ENCODE peak calls at places on chromosome 18, in four cellular contexts. T, Y, L and G are unnamed samples.

GRCh38 chr18:37483221-37483971 is 82.2 kb downstream of the CELF4 start:
- DNase-seq in L (no peak), T (peak), Y (peak), G (no peak)

GRCh38 chr18:11500153-11501122 is 109.0 kb upstream of the SLC35G4 start:
- DNase-seq in L (no peak), Y (no peak), T (peak), G (peak)

GRCh38 chr18:12041561-12041960 is 52.1 kb upstream of the ANKRD62 start:
- DNase-seq in L (no peak), Y (no peak), T (peak), G (peak)

GRCh38 chr18:33051397-33051796 is 278.6 kb upstream of the KLHL14 start:
- DNase-seq in T (peak), Y (no peak), L (no peak), G (no peak)

GRCh38 chr18:35716169-35716831 is 134.8 kb downstream of the GALNT1 start:
- DNase-seq in T (no peak), L (no peak), Y (no peak), G (no peak)

GRCh38 chr18:657311-657997 is at the start of gene TYMS:
- DNase-seq in Y (peak), T (peak), L (peak), G (no peak)

GRCh38 chr18:51514128-51514527 is 316.6 kb upstream of the MEX3C start:
- DNase-seq in L (no peak), Y (no peak), T (no peak), G (no peak)

GRCh38 chr18:49668583-49669290 is 106.9 kb downstream of the LIPG start:
- DNase-seq in L (no peak), T (peak), Y (no peak), G (no peak)

GRCh38 chr18:48896875-48897511 is 53.8 kb downstream of the SMAD7 start:
- DNase-seq in Y (peak), L (peak), T (peak), G (no peak)

GRCh38 chr18:48079885-48080284 is 149.4 kb upstream of the SMAD2 start:
- DNase-seq in Y (no peak), T (no peak), L (no peak), G (no peak)

GRCh38 chr18:68399721-68400120 is 315.2 kb downstream of the TMX3 start:
- DNase-seq in T (peak), L (no peak), Y (no peak), G (no peak)

GRCh38 chr18:79964330-79965118 is at the start of gene HSBP1L1:
- DNase-seq in L (peak), T (peak), Y (peak), G (no peak)

GRCh38 chr18:44594779-44595467 is 85.8 kb upstream of the SETBP1 start:
- DNase-seq in L (no peak), T (peak), Y (no peak), G (no peak)

GRCh38 chr18:48918660-48919415 is 31.9 kb downstream of the SMAD7 start:
- DNase-seq in T (no peak), Y (peak), L (no peak), G (no peak)

GRCh38 chr18:23650963-23651927 is 11.5 kb downstream of the ANKRD29 start:
- DNase-seq in T (peak), Y (no peak), L (no peak), G (peak)

GRCh38 chr18:22828171-22828570 is 105.0 kb upstream of the RBBP8 start:
- DNase-seq in L (no peak), Y (no peak), T (no peak), G (no peak)

GRCh38 chr18:37574113-37574512 is 8.5 kb upstream of the CELF4 start:
- DNase-seq in T (no peak), Y (no peak), L (no peak), G (no peak)

GRCh38 chr18:62518460-62519375 is 4.1 kb upstream of the ZCCHC2 start:
- DNase-seq in Y (no peak), L (no peak), T (no peak), G (no peak)

GRCh38 chr18:13137939-13138821 is 80.4 kb upstream of the LDLRAD4 start:
- DNase-seq in L (peak), Y (no peak), T (peak), G (no peak)

GRCh38 chr18:27844416-27844792 is 332.5 kb downstream of the CDH2 start:
- DNase-seq in L (no peak), Y (no peak), T (peak), G (peak)

GRCh38 chr18:72700961-72701710 is 157.0 kb upstream of the CBLN2 start:
- DNase-seq in T (peak), Y (no peak), L (no peak), G (peak)

GRCh38 chr18:70417847-70418246 is 129.0 kb downstream of the SOCS6 start:
- DNase-seq in L (no peak), T (no peak), Y (no peak), G (no peak)

GRCh38 chr18:51184092-51184458 is 13.4 kb downstream of the MEX3C start:
- DNase-seq in T (no peak), Y (no peak), L (no peak), G (no peak)

GRCh38 chr18:79558196-79559120 is 121.1 kb upstream of the CTDP1 start:
- DNase-seq in Y (peak), L (peak), T (no peak), G (no peak)

GRCh38 chr18:12657048-12657848 is 659 bp downstream of the SPIRE1 start:
- DNase-seq in T (peak), Y (peak), L (peak), G (no peak)

GRCh38 chr18:41751652-41752051 is 203.4 kb upstream of the PIK3C3 start:
- DNase-seq in T (no peak), Y (no peak), L (no peak), G (no peak)

GRCh38 chr18:74457743-74458465 is 796 bp upstream of the DIPK1C start:
- DNase-seq in Y (no peak), T (no peak), L (no peak), G (no peak)
- TF ChIP-seq CTCF in Y (no peak), T (no peak), L (no peak), G (no peak)

DNA sequence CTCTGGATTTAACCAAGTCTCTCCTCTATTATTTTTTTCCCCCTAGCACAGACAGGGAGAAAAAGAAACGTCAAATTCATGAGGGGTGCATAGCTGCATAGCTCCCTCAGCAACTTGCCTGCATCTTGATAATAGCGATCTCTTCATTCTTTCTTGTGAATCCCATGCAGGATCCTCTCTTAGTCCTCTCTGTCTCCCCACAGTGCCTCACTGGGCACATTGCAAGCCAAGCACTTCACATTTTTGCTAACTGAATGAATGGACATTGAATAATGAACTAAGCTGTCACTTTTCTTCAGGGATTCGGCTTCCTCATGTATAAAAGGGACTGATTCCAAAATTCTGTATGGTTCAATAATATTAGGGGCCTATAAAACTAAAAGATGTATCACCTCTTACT is 2.9 kb upstream of the EPB41L3 start:
- DNase-seq in L (no peak), T (peak), Y (peak), G (peak)
- TF ChIP-seq CTCF in L (peak), T (peak), Y (peak), G (peak)

DNA sequence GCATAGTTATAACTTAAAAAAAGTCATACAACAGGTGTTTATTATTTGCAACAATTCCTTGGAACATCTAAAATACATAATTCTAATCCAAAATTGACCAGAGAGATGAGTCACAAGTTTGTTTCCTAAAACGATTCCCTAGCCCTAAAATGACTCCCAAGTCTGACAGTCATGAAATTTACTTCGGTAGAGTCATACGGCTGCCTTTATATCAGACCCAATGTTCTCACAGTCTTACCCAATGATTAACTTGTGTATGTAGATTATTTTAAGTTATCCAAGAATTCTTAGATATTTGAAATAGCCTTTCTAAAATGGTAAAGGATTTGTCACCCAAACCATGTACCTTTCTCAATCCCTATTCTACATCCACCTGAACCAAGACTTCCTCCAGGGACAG is 174.9 kb downstream of the LAMA1 start:
- DNase-seq in T (no peak), Y (no peak), L (no peak), G (no peak)
- TF ChIP-seq CTCF in T (no peak), Y (no peak), L (no peak), G (no peak)

GRCh38 chr18:46393230-46393629 is 263.8 kb downstream of the LOXHD1 start:
- DNase-seq in Y (peak), T (no peak), L (no peak), G (no peak)
- TF ChIP-seq CTCF in Y (peak), T (no peak), L (no peak), G (peak)